ENCODE peak calls at places on chromosome 16, in eight cellular contexts. I is T47D; H is A549; F is left cardiac atrium; O is activated T-helper 9 cell treated with anti-CD3 and anti-CD28 coated beads, Interleukin-2, amount 50 U/mL, for 16 hours; M is BJ; A is NCI-H1436 treated with DMSO at 0.1 percent for 48 hours; E is Calu3. J is an unnamed sample.

GRCh38 chr16:89422527-89422904 is 67.8 kb downstream of the ANKRD11 start:
- DNase-seq in E (no peak), F (no peak), A (no peak), M (no peak), I (no peak), O (peak), H (no peak), J (no peak)

GRCh38 chr16:13977177-13977576 is 57.2 kb downstream of the ERCC4 start:
- DNase-seq in A (no peak), H (no peak), E (no peak), O (no peak), M (no peak), I (no peak), F (no peak), J (no peak)

GRCh38 chr16:86479419-86479818 is 30.9 kb upstream of the FOXF1 start:
- DNase-seq in F (no peak), M (peak), A (no peak), E (no peak), I (no peak), O (no peak), H (no peak), J (no peak)

GRCh38 chr16:75432828-75433731 is at the start of gene CFDP1:
- DNase-seq in F (peak), M (peak), I (peak), O (peak), H (peak), A (peak), E (peak), J (peak)

GRCh38 chr16:89048087-89048729 is 45.4 kb upstream of the ACSF3 start:
- DNase-seq in E (no peak), O (no peak), I (no peak), M (no peak), A (no peak), H (no peak), F (no peak), J (no peak)

GRCh38 chr16:29230671-29231091 is 175.8 kb downstream of the NPIPB11 start:
- DNase-seq in E (no peak), A (no peak), O (no peak), F (no peak), I (no peak), M (no peak), H (no peak), J (peak)

GRCh38 chr16:28544998-28545397 is 6.2 kb upstream of the NUPR1 start:
- DNase-seq in H (no peak), O (no peak), M (no peak), A (no peak), E (no peak), F (no peak), I (no peak), J (no peak)

GRCh38 chr16:19361587-19361986 is 56.1 kb upstream of the TMC5 start:
- DNase-seq in M (no peak), F (no peak), I (no peak), H (no peak), E (no peak), A (no peak), O (no peak), J (no peak)

GRCh38 chr16:57150682-57151330 is 35.0 kb downstream of the PSME3IP1 start:
- DNase-seq in E (no peak), M (no peak), H (no peak), O (no peak), I (no peak), A (no peak), F (no peak), J (no peak)

GRCh38 chr16:88773812-88774291 is 11.2 kb downstream of the PIEZO1 start:
- DNase-seq in F (peak), A (no peak), O (no peak), H (no peak), M (peak), E (peak), I (no peak), J (peak)

GRCh38 chr16:57042157-57043111 is 49.9 kb upstream of the CPNE2 start:
- DNase-seq in E (no peak), M (no peak), I (no peak), A (no peak), O (peak), F (no peak), H (no peak), J (no peak)

GRCh38 chr16:6926762-6927161 is 405.9 kb upstream of the RBFOX1 start:
- DNase-seq in F (no peak), O (no peak), M (no peak), I (no peak), E (no peak), H (no peak), A (no peak), J (no peak)

GRCh38 chr16:30660424-30661251 is 2.4 kb downstream of the FBRS start:
- DNase-seq in I (no peak), M (no peak), E (no peak), A (no peak), O (peak), F (no peak), H (no peak), J (no peak)

GRCh38 chr16:87333101-87333500 is 15.9 kb upstream of the C16orf95 start:
- DNase-seq in M (no peak), O (no peak), I (no peak), A (no peak), H (no peak), E (no peak), F (peak), J (no peak)

GRCh38 chr16:71927383-71927782 is 32.1 kb downstream of the IST1 start:
- DNase-seq in F (peak), E (peak), O (no peak), A (no peak), I (no peak), M (peak), H (no peak), J (peak)

GRCh38 chr16:82936941-82937551 is 310.3 kb downstream of the CDH13 start:
- DNase-seq in H (no peak), F (no peak), E (no peak), M (no peak), I (no peak), A (no peak), O (no peak), J (no peak)

GRCh38 chr16:4376126-4376819 is 4.6 kb downstream of the VASN start:
- DNase-seq in I (no peak), O (no peak), A (no peak), E (peak), H (no peak), F (peak), M (no peak), J (peak)

GRCh38 chr16:81403601-81404391 is 40.8 kb upstream of the CMIP start:
- DNase-seq in I (peak), A (no peak), H (peak), O (peak), F (peak), M (no peak), E (peak), J (peak)

GRCh38 chr16:48194828-48195566 is 39.2 kb upstream of the ABCC12 start:
- DNase-seq in A (no peak), F (no peak), M (no peak), H (no peak), I (no peak), O (no peak), E (peak), J (no peak)

GRCh38 chr16:72858611-72859493 is 189.1 kb downstream of the ZFHX3 start:
- DNase-seq in H (no peak), I (no peak), F (peak), E (no peak), M (no peak), O (no peak), A (no peak), J (no peak)

GRCh38 chr16:89448656-89449055 is 41.7 kb downstream of the ANKRD11 start:
- DNase-seq in I (no peak), E (no peak), H (no peak), O (no peak), M (no peak), A (no peak), F (peak), J (no peak)

GRCh38 chr16:88844412-88845118 is 12.2 kb downstream of the GALNS start:
- DNase-seq in H (no peak), O (no peak), F (no peak), M (no peak), A (no peak), I (no peak), E (no peak), J (no peak)

GRCh38 chr16:27698266-27698665 is 148.3 kb downstream of the KATNIP start:
- DNase-seq in F (no peak), O (no peak), H (no peak), A (no peak), I (no peak), M (no peak), E (no peak), J (no peak)

GRCh38 chr16:81817789-81818304 is 38.8 kb downstream of the PLCG2 start:
- DNase-seq in I (no peak), A (no peak), F (no peak), O (no peak), H (no peak), M (no peak), E (no peak), J (no peak)

GRCh38 chr16:588639-588888 is 1.3 kb upstream of the RAB40C start:
- DNase-seq in E (peak), F (peak), O (peak), M (no peak), I (no peak), A (no peak), H (no peak), J (peak)

GRCh38 chr16:19859166-19859565 is 25.5 kb downstream of the GPRC5B start:
- DNase-seq in H (no peak), E (no peak), A (no peak), I (no peak), F (no peak), O (no peak), M (no peak), J (no peak)

GRCh38 chr16:84532299-84532724 is 27.9 kb upstream of the MEAK7 start:
- DNase-seq in F (peak), E (no peak), O (no peak), A (no peak), H (peak), M (peak), I (no peak), J (peak)

GRCh38 chr16:27777527-27777926 is 227.6 kb downstream of the KATNIP start:
- DNase-seq in M (no peak), O (no peak), F (no peak), A (no peak), I (no peak), E (no peak), H (no peak), J (no peak)

GRCh38 chr16:55622930-55623561 is 32.7 kb upstream of the SLC6A2 start:
- DNase-seq in E (peak), M (no peak), F (no peak), H (peak), A (no peak), I (peak), O (no peak), J (peak)

GRCh38 chr16:56101480-56101879 is 89.8 kb upstream of the GNAO1 start:
- DNase-seq in H (no peak), O (no peak), F (no peak), A (no peak), E (no peak), M (no peak), I (no peak), J (no peak)

GRCh38 chr16:70481929-70482536 is 27.6 kb downstream of the FCSK start:
- DNase-seq in O (no peak), I (no peak), A (no peak), H (no peak), F (no peak), M (peak), E (no peak), J (peak)

GRCh38 chr16:12896562-12896961 is 4.8 kb upstream of the SHISA9 start:
- DNase-seq in O (no peak), H (no peak), A (no peak), E (peak), M (no peak), F (no peak), I (no peak), J (no peak)

GRCh38 chr16:69831212-69832123 is 69.3 kb downstream of the WWP2 start:
- DNase-seq in H (peak), M (peak), E (no peak), O (no peak), I (no peak), A (no peak), F (no peak), J (peak)

GRCh38 chr16:89309438-89310122 is 92.1 kb downstream of the ZNF778 start:
- DNase-seq in H (no peak), E (no peak), I (no peak), A (no peak), M (no peak), F (no peak), O (no peak), J (no peak)

GRCh38 chr16:67137605-67138004 is 13.2 kb downstream of the B3GNT9 start:
- DNase-seq in M (no peak), H (no peak), E (no peak), I (no peak), F (no peak), O (no peak), A (no peak), J (no peak)

GRCh38 chr16:47886631-47887415 is 269.0 kb downstream of the ABCC12 start:
- DNase-seq in A (no peak), H (no peak), M (no peak), I (no peak), F (no peak), O (no peak), E (no peak), J (no peak)

J was measured in AG20443.